ENCODE peak calls at places on chromosome 16, in six cellular contexts. One of them, this sample, is unnamed.

GRCh38 chr16:65244811-65245210 is 122.9 kb upstream of the CDH11 start:
- DNase-seq in IMR-90: no peak
- DNase-seq in GM23248: no peak
- DNase-seq in fibroblast of lung: no peak
- DNase-seq in K562: no peak
- DNase-seq in GM12878: no peak
- DNase-seq in this sample: no peak

GRCh38 chr16:85862476-85863383 is 36.2 kb upstream of the IRF8 start:
- DNase-seq in IMR-90: no peak
- DNase-seq in GM23248: no peak
- DNase-seq in fibroblast of lung: no peak
- DNase-seq in K562: no peak
- DNase-seq in GM12878: no peak
- DNase-seq in this sample: no peak

GRCh38 chr16:21263640-21264211 is 14.4 kb downstream of the CRYM start:
- DNase-seq in IMR-90: peak; percentile 18
- DNase-seq in GM23248: peak; percentile 61
- DNase-seq in fibroblast of lung: peak; percentile 28
- DNase-seq in K562: no peak
- DNase-seq in GM12878: peak; percentile 48
- DNase-seq in this sample: peak; percentile 24

GRCh38 chr16:23469814-23470213 is 16.8 kb upstream of the COG7 start:
- DNase-seq in IMR-90: peak; percentile 54
- DNase-seq in GM23248: peak; percentile 70
- DNase-seq in fibroblast of lung: peak; percentile 11
- DNase-seq in K562: no peak
- DNase-seq in GM12878: no peak
- DNase-seq in this sample: no peak

GRCh38 chr16:53055603-53056527 is 1.1 kb downstream of the CHD9 start:
- DNase-seq in IMR-90: peak; percentile 72
- DNase-seq in GM23248: peak; percentile 68
- DNase-seq in fibroblast of lung: peak; percentile 82
- DNase-seq in K562: peak; percentile 65
- DNase-seq in GM12878: no peak
- DNase-seq in this sample: peak; percentile 47

GRCh38 chr16:17233301-17234002 is 237.3 kb downstream of the XYLT1 start:
- DNase-seq in IMR-90: no peak
- DNase-seq in GM23248: no peak
- DNase-seq in fibroblast of lung: no peak
- DNase-seq in K562: no peak
- DNase-seq in GM12878: no peak
- DNase-seq in this sample: peak; percentile 12

GRCh38 chr16:70157105-70157476 is 16.5 kb upstream of the CLEC18C start:
- DNase-seq in IMR-90: no peak
- DNase-seq in GM23248: no peak
- DNase-seq in fibroblast of lung: no peak
- DNase-seq in K562: peak; percentile 9
- DNase-seq in GM12878: no peak
- DNase-seq in this sample: no peak

GRCh38 chr16:53950677-53951076 is 246.7 kb downstream of the FTO start:
- DNase-seq in IMR-90: no peak
- DNase-seq in GM23248: no peak
- DNase-seq in fibroblast of lung: no peak
- DNase-seq in K562: no peak
- DNase-seq in GM12878: no peak
- DNase-seq in this sample: peak; percentile 23

GRCh38 chr16:57634171-57634570 is 5.7 kb downstream of the ADGRG1 start:
- DNase-seq in IMR-90: peak; percentile 54
- DNase-seq in GM23248: peak; percentile 72
- DNase-seq in fibroblast of lung: no peak
- DNase-seq in K562: no peak
- DNase-seq in GM12878: no peak
- DNase-seq in this sample: no peak

GRCh38 chr16:84786605-84787302 is 33.0 kb upstream of the CRISPLD2 start:
- DNase-seq in IMR-90: no peak
- DNase-seq in GM23248: no peak
- DNase-seq in fibroblast of lung: no peak
- DNase-seq in K562: no peak
- DNase-seq in GM12878: no peak
- DNase-seq in this sample: no peak

GRCh38 chr16:87602005-87602790 is at the start of gene JPH3:
- DNase-seq in IMR-90: no peak
- DNase-seq in GM23248: no peak
- DNase-seq in fibroblast of lung: no peak
- DNase-seq in K562: peak; percentile 73
- DNase-seq in GM12878: no peak
- DNase-seq in this sample: peak; percentile 80

GRCh38 chr16:65523258-65523950 is 401.5 kb upstream of the CDH11 start:
- DNase-seq in IMR-90: no peak
- DNase-seq in GM23248: no peak
- DNase-seq in fibroblast of lung: no peak
- DNase-seq in K562: no peak
- DNase-seq in GM12878: no peak
- DNase-seq in this sample: peak; percentile 43

GRCh38 chr16:22186517-22186916 is 19.6 kb upstream of the EEF2K start:
- DNase-seq in IMR-90: no peak
- DNase-seq in GM23248: peak; percentile 11
- DNase-seq in fibroblast of lung: no peak
- DNase-seq in K562: no peak
- DNase-seq in GM12878: no peak
- DNase-seq in this sample: peak; percentile 73

GRCh38 chr16:11340710-11341109 is 4.5 kb upstream of the RMI2 start:
- DNase-seq in IMR-90: no peak
- DNase-seq in GM23248: no peak
- DNase-seq in fibroblast of lung: no peak
- DNase-seq in K562: no peak
- DNase-seq in GM12878: no peak
- DNase-seq in this sample: no peak

GRCh38 chr16:84271866-84272265 is 22.8 kb upstream of the WFDC1 start:
- DNase-seq in IMR-90: no peak
- DNase-seq in GM23248: no peak
- DNase-seq in fibroblast of lung: no peak
- DNase-seq in K562: no peak
- DNase-seq in GM12878: no peak
- DNase-seq in this sample: no peak

GRCh38 chr16:56673916-56674315 is 4.3 kb downstream of the MT1H start:
- DNase-seq in IMR-90: peak; percentile 20
- DNase-seq in GM23248: peak; percentile 57
- DNase-seq in fibroblast of lung: peak; percentile 46
- DNase-seq in K562: no peak
- DNase-seq in GM12878: no peak
- DNase-seq in this sample: peak; percentile 52

GRCh38 chr16:72848759-72849664 is 198.9 kb downstream of the ZFHX3 start:
- DNase-seq in IMR-90: peak; percentile 89
- DNase-seq in GM23248: peak; percentile 92
- DNase-seq in fibroblast of lung: peak; percentile 87
- DNase-seq in K562: peak; percentile 12
- DNase-seq in GM12878: no peak
- DNase-seq in this sample: peak; percentile 26

GRCh38 chr16:57113042-57113453 is 20.7 kb downstream of the CPNE2 start:
- DNase-seq in IMR-90: peak; percentile 34
- DNase-seq in GM23248: peak; percentile 63
- DNase-seq in fibroblast of lung: peak; percentile 36
- DNase-seq in K562: no peak
- DNase-seq in GM12878: no peak
- DNase-seq in this sample: no peak

GRCh38 chr16:66324785-66325184 is 41.7 kb upstream of the CDH5 start:
- DNase-seq in IMR-90: no peak
- DNase-seq in GM23248: peak; percentile 53
- DNase-seq in fibroblast of lung: no peak
- DNase-seq in K562: peak; percentile 22
- DNase-seq in GM12878: no peak
- DNase-seq in this sample: peak; percentile 69

GRCh38 chr16:26981266-26981938 is 85.3 kb upstream of the C16orf82 start:
- DNase-seq in IMR-90: peak; percentile 93
- DNase-seq in GM23248: peak; percentile 90
- DNase-seq in fibroblast of lung: peak; percentile 85
- DNase-seq in K562: no peak
- DNase-seq in GM12878: no peak
- DNase-seq in this sample: no peak

GRCh38 chr16:51409001-51409675 is 258.1 kb upstream of the SALL1 start:
- DNase-seq in IMR-90: peak; percentile 41
- DNase-seq in GM23248: peak; percentile 43
- DNase-seq in fibroblast of lung: peak; percentile 21
- DNase-seq in K562: no peak
- DNase-seq in GM12878: no peak
- DNase-seq in this sample: no peak

GRCh38 chr16:19991614-19992013 is 82.1 kb downstream of the GPR139 start:
- DNase-seq in IMR-90: no peak
- DNase-seq in GM23248: no peak
- DNase-seq in fibroblast of lung: no peak
- DNase-seq in K562: no peak
- DNase-seq in GM12878: no peak
- DNase-seq in this sample: no peak

GRCh38 chr16:22204091-22204655 is 1.9 kb upstream of the EEF2K start:
- DNase-seq in IMR-90: no peak
- DNase-seq in GM23248: no peak
- DNase-seq in fibroblast of lung: no peak
- DNase-seq in K562: no peak
- DNase-seq in GM12878: no peak
- DNase-seq in this sample: no peak

GRCh38 chr16:81730090-81731051 is 48.7 kb upstream of the PLCG2 start:
- DNase-seq in IMR-90: peak; percentile 72
- DNase-seq in GM23248: peak; percentile 84
- DNase-seq in fibroblast of lung: peak; percentile 80
- DNase-seq in K562: peak; percentile 86
- DNase-seq in GM12878: no peak
- DNase-seq in this sample: peak; percentile 96

GRCh38 chr16:84617068-84617630 is 729 bp downstream of the COTL1 start:
- DNase-seq in IMR-90: no peak
- DNase-seq in GM23248: peak; percentile 51
- DNase-seq in fibroblast of lung: no peak
- DNase-seq in K562: peak; percentile 51
- DNase-seq in GM12878: no peak
- DNase-seq in this sample: peak; percentile 30

GRCh38 chr16:70685938-70686375 is at the start of gene MTSS2:
- DNase-seq in IMR-90: peak; percentile 85
- DNase-seq in GM23248: peak; percentile 95
- DNase-seq in fibroblast of lung: peak; percentile 91
- DNase-seq in K562: peak; percentile 93
- DNase-seq in GM12878: no peak
- DNase-seq in this sample: peak; percentile 97

GRCh38 chr16:1322407-1322806 is 11.0 kb upstream of the BAIAP3 start:
- DNase-seq in IMR-90: no peak
- DNase-seq in GM23248: no peak
- DNase-seq in fibroblast of lung: no peak
- DNase-seq in K562: no peak
- DNase-seq in GM12878: no peak
- DNase-seq in this sample: no peak
- H3K9ac ChIP-seq in IMR-90: no peak overlapping the region
- H3K9ac ChIP-seq in GM23248: no peak overlapping the region
- H3K9ac ChIP-seq in fibroblast of lung: no peak overlapping the region
- H3K9ac ChIP-seq in K562: no peak overlapping the region
- H3K9ac ChIP-seq in GM12878: no peak overlapping the region
- H3K9ac ChIP-seq in this sample: no peak overlapping the region

DNA sequence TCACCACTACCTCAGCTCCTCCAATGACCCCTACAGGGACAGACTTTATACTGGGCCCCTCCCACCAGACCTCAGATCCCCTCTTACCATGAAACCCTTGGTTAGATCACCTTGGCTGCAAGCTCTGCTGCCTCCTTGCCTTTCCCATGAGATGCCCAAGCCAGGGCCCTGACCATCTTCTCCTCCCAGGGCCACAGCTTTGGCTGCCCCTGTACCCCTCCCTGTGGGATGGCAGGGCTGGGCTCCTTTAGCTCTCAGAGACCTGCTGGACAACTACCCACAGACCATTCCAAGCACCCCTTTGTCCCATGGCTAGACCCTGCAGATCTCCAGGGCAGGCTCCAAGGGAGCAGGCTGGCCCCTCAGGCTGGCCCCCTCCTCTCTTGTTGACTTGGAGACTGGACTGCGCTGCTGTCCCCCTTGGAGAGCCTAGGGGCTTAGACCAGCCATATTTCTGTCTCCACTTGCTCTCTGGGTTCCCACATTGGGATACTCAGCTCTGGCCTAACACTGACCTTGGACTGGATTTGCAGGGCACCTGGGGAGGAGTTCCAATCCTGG is 1692.7 kb downstream of the TP53TG3F start:
- DNase-seq in IMR-90: no peak
- DNase-seq in GM23248: no peak
- DNase-seq in fibroblast of lung: no peak
- DNase-seq in K562: no peak
- DNase-seq in GM12878: no peak
- DNase-seq in this sample: no peak
- H3K9me3 ChIP-seq in IMR-90: peaks cover 24% of the 10 kb centered on the region
- H3K9me3 ChIP-seq in GM23248: peaks cover 4% of the 10 kb centered on the region
- H3K9me3 ChIP-seq in fibroblast of lung: no peaks in the 10 kb centered on the region
- H3K9me3 ChIP-seq in K562: no peaks in the 10 kb centered on the region
- H3K9me3 ChIP-seq in GM12878: no peaks in the 10 kb centered on the region
- H3K9me3 ChIP-seq in this sample: peaks cover 8% of the 10 kb centered on the region

GRCh38 chr16:100989-101388 is 23.0 kb downstream of the MPG start:
- DNase-seq in IMR-90: no peak
- DNase-seq in GM23248: no peak
- DNase-seq in fibroblast of lung: no peak
- DNase-seq in K562: no peak
- DNase-seq in GM12878: no peak
- DNase-seq in this sample: no peak

GRCh38 chr16:97822-98221 is 19.8 kb downstream of the MPG start:
- DNase-seq in IMR-90: peak; percentile 53
- DNase-seq in GM23248: peak; percentile 39
- DNase-seq in fibroblast of lung: no peak
- DNase-seq in K562: no peak
- DNase-seq in GM12878: no peak
- DNase-seq in this sample: no peak

GRCh38 chr16:92431-93339 is 14.7 kb downstream of the MPG start:
- DNase-seq in IMR-90: no peak
- DNase-seq in GM23248: no peak
- DNase-seq in fibroblast of lung: no peak
- DNase-seq in K562: no peak
- DNase-seq in GM12878: no peak
- DNase-seq in this sample: no peak

GRCh38 chr16:101586-101985 is 23.6 kb downstream of the MPG start:
- DNase-seq in IMR-90: no peak
- DNase-seq in GM23248: no peak
- DNase-seq in fibroblast of lung: no peak
- DNase-seq in K562: no peak
- DNase-seq in GM12878: no peak
- DNase-seq in this sample: no peak

DNA sequence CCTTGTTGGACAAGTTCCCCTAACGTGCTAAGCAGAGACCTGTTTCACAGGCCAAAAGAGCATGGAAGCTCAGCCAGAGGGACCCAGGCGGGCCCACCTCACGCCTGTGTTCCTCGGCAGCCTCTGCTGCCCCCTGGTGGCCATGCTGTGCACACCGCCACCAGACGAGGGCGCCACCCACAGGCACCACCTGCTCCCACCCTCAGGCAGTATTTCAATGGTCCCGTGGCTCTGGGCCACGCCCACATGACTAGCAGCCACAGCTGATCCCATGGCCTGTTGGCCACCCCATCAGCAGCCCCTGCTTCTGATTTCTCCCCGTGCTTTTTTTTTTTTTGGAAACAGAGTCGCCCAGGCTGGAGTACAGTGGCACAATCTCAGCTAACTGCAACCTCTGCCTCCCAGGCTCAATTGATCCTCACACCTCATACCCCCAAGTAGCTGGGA is 18.9 kb downstream of the MPG start:
- DNase-seq in IMR-90: peak; percentile 83
- DNase-seq in GM23248: peak; percentile 96
- DNase-seq in fibroblast of lung: peak; percentile 85
- DNase-seq in K562: peak; percentile 97
- DNase-seq in GM12878: peak; percentile 55
- DNase-seq in this sample: peak; percentile 96
- H3K4me2 ChIP-seq in IMR-90: no peak overlapping the region
- H3K4me2 ChIP-seq in GM23248: no peak overlapping the region
- H3K4me2 ChIP-seq in fibroblast of lung: no peak overlapping the region
- H3K4me2 ChIP-seq in K562: no peak overlapping the region
- H3K4me2 ChIP-seq in GM12878: no peak overlapping the region
- H3K4me2 ChIP-seq in this sample: no peak overlapping the region

GRCh38 chr16:75256059-75256870 is 4.8 kb upstream of the BCAR1 start:
- DNase-seq in IMR-90: no peak
- DNase-seq in GM23248: peak; percentile 76
- DNase-seq in fibroblast of lung: no peak
- DNase-seq in K562: peak; percentile 69
- DNase-seq in GM12878: no peak
- DNase-seq in this sample: no peak
- H3K9ac ChIP-seq in IMR-90: peak overlapping the region; percentile 26
- H3K9ac ChIP-seq in GM23248: peak overlapping the region; percentile 72
- H3K9ac ChIP-seq in fibroblast of lung: peak overlapping the region; percentile 51
- H3K9ac ChIP-seq in K562: peak overlapping the region; percentile 85
- H3K9ac ChIP-seq in GM12878: no peak overlapping the region
- H3K9ac ChIP-seq in this sample: no peak overlapping the region